ENCODE peak calls at places on chromosome 1, in ten cellular contexts. One of them, this sample, is unnamed.

GRCh38 chr1:61182049-61182448 is 99.7 kb downstream of the NFIA start:
- DNase-seq in lower lobe of right lung: no peak
- DNase-seq in right lobe of liver: no peak
- DNase-seq in thoracic aorta: no peak
- DNase-seq in heart left ventricle: no peak
- DNase-seq in AG09309: no peak
- DNase-seq in fibroblast of mammary gland: peak
- DNase-seq in HFF-Myc: peak
- DNase-seq in stomach: no peak
- DNase-seq in colonic mucosa: no peak
- DNase-seq in this sample: peak

GRCh38 chr1:204190212-204191211 is 5.8 kb downstream of the KISS1 start:
- DNase-seq in fibroblast of mammary gland: peak
- DNase-seq in colonic mucosa: peak
- DNase-seq in HFF-Myc: peak
- DNase-seq in AG09309: peak
- DNase-seq in heart left ventricle: no peak
- DNase-seq in right lobe of liver: peak
- DNase-seq in stomach: no peak
- DNase-seq in lower lobe of right lung: no peak
- DNase-seq in thoracic aorta: no peak
- DNase-seq in this sample: no peak

GRCh38 chr1:168488153-168488552 is 55.6 kb downstream of the XCL2 start:
- DNase-seq in thoracic aorta: no peak
- DNase-seq in colonic mucosa: no peak
- DNase-seq in AG09309: peak
- DNase-seq in fibroblast of mammary gland: peak
- DNase-seq in right lobe of liver: no peak
- DNase-seq in heart left ventricle: peak
- DNase-seq in lower lobe of right lung: no peak
- DNase-seq in stomach: peak
- DNase-seq in HFF-Myc: peak
- DNase-seq in this sample: no peak

GRCh38 chr1:4050998-4051397 is 150.9 kb upstream of the C1orf174 start:
- DNase-seq in AG09309: no peak
- DNase-seq in heart left ventricle: no peak
- DNase-seq in HFF-Myc: no peak
- DNase-seq in lower lobe of right lung: no peak
- DNase-seq in fibroblast of mammary gland: no peak
- DNase-seq in colonic mucosa: no peak
- DNase-seq in stomach: no peak
- DNase-seq in thoracic aorta: no peak
- DNase-seq in right lobe of liver: no peak
- DNase-seq in this sample: no peak

GRCh38 chr1:203369666-203370065 is 18.7 kb upstream of the FMOD start:
- DNase-seq in stomach: no peak
- DNase-seq in lower lobe of right lung: no peak
- DNase-seq in thoracic aorta: no peak
- DNase-seq in fibroblast of mammary gland: no peak
- DNase-seq in AG09309: no peak
- DNase-seq in colonic mucosa: no peak
- DNase-seq in right lobe of liver: no peak
- DNase-seq in HFF-Myc: no peak
- DNase-seq in heart left ventricle: no peak
- DNase-seq in this sample: no peak

GRCh38 chr1:17965515-17966100 is 142.0 kb upstream of the IGSF21 start:
- DNase-seq in right lobe of liver: no peak
- DNase-seq in fibroblast of mammary gland: no peak
- DNase-seq in AG09309: no peak
- DNase-seq in lower lobe of right lung: no peak
- DNase-seq in thoracic aorta: no peak
- DNase-seq in stomach: no peak
- DNase-seq in heart left ventricle: no peak
- DNase-seq in HFF-Myc: no peak
- DNase-seq in colonic mucosa: no peak
- DNase-seq in this sample: no peak

GRCh38 chr1:108893141-108893530 is 16.4 kb downstream of the GPSM2 start:
- DNase-seq in stomach: no peak
- DNase-seq in colonic mucosa: no peak
- DNase-seq in fibroblast of mammary gland: peak
- DNase-seq in lower lobe of right lung: no peak
- DNase-seq in thoracic aorta: no peak
- DNase-seq in AG09309: no peak
- DNase-seq in heart left ventricle: no peak
- DNase-seq in HFF-Myc: no peak
- DNase-seq in right lobe of liver: no peak
- DNase-seq in this sample: no peak

GRCh38 chr1:8947127-8947691 is 1.5 kb downstream of the CA6 start:
- DNase-seq in right lobe of liver: no peak
- DNase-seq in thoracic aorta: no peak
- DNase-seq in HFF-Myc: no peak
- DNase-seq in lower lobe of right lung: no peak
- DNase-seq in stomach: no peak
- DNase-seq in colonic mucosa: no peak
- DNase-seq in heart left ventricle: no peak
- DNase-seq in AG09309: no peak
- DNase-seq in fibroblast of mammary gland: no peak
- DNase-seq in this sample: no peak

GRCh38 chr1:155202198-155202597 is 5.5 kb downstream of the THBS3 start:
- DNase-seq in fibroblast of mammary gland: no peak
- DNase-seq in heart left ventricle: no peak
- DNase-seq in HFF-Myc: no peak
- DNase-seq in right lobe of liver: no peak
- DNase-seq in lower lobe of right lung: peak
- DNase-seq in AG09309: no peak
- DNase-seq in stomach: no peak
- DNase-seq in thoracic aorta: no peak
- DNase-seq in colonic mucosa: no peak
- DNase-seq in this sample: no peak

GRCh38 chr1:85650645-85651044 is 57.6 kb downstream of the ZNHIT6 start:
- DNase-seq in right lobe of liver: no peak
- DNase-seq in thoracic aorta: no peak
- DNase-seq in fibroblast of mammary gland: no peak
- DNase-seq in AG09309: no peak
- DNase-seq in HFF-Myc: no peak
- DNase-seq in lower lobe of right lung: no peak
- DNase-seq in colonic mucosa: no peak
- DNase-seq in heart left ventricle: no peak
- DNase-seq in stomach: no peak
- DNase-seq in this sample: no peak

GRCh38 chr1:235972316-235973090 is 92.4 kb downstream of the NID1 start:
- DNase-seq in colonic mucosa: no peak
- DNase-seq in fibroblast of mammary gland: peak
- DNase-seq in right lobe of liver: no peak
- DNase-seq in thoracic aorta: no peak
- DNase-seq in stomach: no peak
- DNase-seq in lower lobe of right lung: no peak
- DNase-seq in heart left ventricle: no peak
- DNase-seq in AG09309: no peak
- DNase-seq in HFF-Myc: no peak
- DNase-seq in this sample: no peak

GRCh38 chr1:46547481-46548383 is 3.7 kb downstream of the KNCN start:
- DNase-seq in thoracic aorta: no peak
- DNase-seq in colonic mucosa: no peak
- DNase-seq in heart left ventricle: no peak
- DNase-seq in right lobe of liver: peak
- DNase-seq in HFF-Myc: no peak
- DNase-seq in stomach: no peak
- DNase-seq in lower lobe of right lung: no peak
- DNase-seq in AG09309: no peak
- DNase-seq in fibroblast of mammary gland: peak
- DNase-seq in this sample: no peak

GRCh38 chr1:109804660-109805059 is 40.9 kb upstream of the EPS8L3 start:
- DNase-seq in fibroblast of mammary gland: no peak
- DNase-seq in stomach: no peak
- DNase-seq in heart left ventricle: no peak
- DNase-seq in colonic mucosa: no peak
- DNase-seq in HFF-Myc: no peak
- DNase-seq in lower lobe of right lung: no peak
- DNase-seq in thoracic aorta: no peak
- DNase-seq in right lobe of liver: no peak
- DNase-seq in AG09309: no peak
- DNase-seq in this sample: no peak

GRCh38 chr1:175197536-175197935 is 5.0 kb upstream of the KIAA0040 start:
- DNase-seq in right lobe of liver: no peak
- DNase-seq in lower lobe of right lung: no peak
- DNase-seq in fibroblast of mammary gland: no peak
- DNase-seq in AG09309: no peak
- DNase-seq in colonic mucosa: no peak
- DNase-seq in HFF-Myc: no peak
- DNase-seq in heart left ventricle: no peak
- DNase-seq in thoracic aorta: no peak
- DNase-seq in stomach: no peak
- DNase-seq in this sample: peak

GRCh38 chr1:226680653-226681052 is 58.4 kb downstream of the ITPKB start:
- DNase-seq in lower lobe of right lung: no peak
- DNase-seq in HFF-Myc: no peak
- DNase-seq in heart left ventricle: no peak
- DNase-seq in fibroblast of mammary gland: no peak
- DNase-seq in right lobe of liver: no peak
- DNase-seq in stomach: no peak
- DNase-seq in AG09309: no peak
- DNase-seq in thoracic aorta: no peak
- DNase-seq in colonic mucosa: no peak
- DNase-seq in this sample: no peak
- H3K4me3 ChIP-seq in lower lobe of right lung: peak
- H3K4me3 ChIP-seq in HFF-Myc: peak
- H3K4me3 ChIP-seq in heart left ventricle: peak
- H3K4me3 ChIP-seq in fibroblast of mammary gland: no peak
- H3K4me3 ChIP-seq in right lobe of liver: no peak
- H3K4me3 ChIP-seq in stomach: peak
- H3K4me3 ChIP-seq in AG09309: no peak
- H3K4me3 ChIP-seq in thoracic aorta: peak
- H3K4me3 ChIP-seq in colonic mucosa: no peak
- H3K4me3 ChIP-seq in this sample: no peak

GRCh38 chr1:11262171-11263049 is at the start of gene MTOR:
- DNase-seq in thoracic aorta: peak
- DNase-seq in fibroblast of mammary gland: peak
- DNase-seq in lower lobe of right lung: peak
- DNase-seq in HFF-Myc: peak
- DNase-seq in colonic mucosa: peak
- DNase-seq in heart left ventricle: peak
- DNase-seq in stomach: peak
- DNase-seq in AG09309: peak
- DNase-seq in right lobe of liver: peak
- DNase-seq in this sample: peak
- TF ChIP-seq CTCF in thoracic aorta: peak
- TF ChIP-seq CTCF in fibroblast of mammary gland: peak
- TF ChIP-seq CTCF in lower lobe of right lung: peak
- TF ChIP-seq CTCF in HFF-Myc: no peak
- TF ChIP-seq CTCF in colonic mucosa: no peak
- TF ChIP-seq CTCF in heart left ventricle: no peak
- TF ChIP-seq CTCF in stomach: no peak
- TF ChIP-seq CTCF in AG09309: peak
- TF ChIP-seq CTCF in right lobe of liver: no peak
- TF ChIP-seq CTCF in this sample: peak

GRCh38 chr1:228735871-228736586 is 750 bp downstream of the RHOU start:
- DNase-seq in AG09309: no peak
- DNase-seq in fibroblast of mammary gland: peak
- DNase-seq in colonic mucosa: peak
- DNase-seq in lower lobe of right lung: peak
- DNase-seq in HFF-Myc: no peak
- DNase-seq in stomach: peak
- DNase-seq in right lobe of liver: peak
- DNase-seq in thoracic aorta: no peak
- DNase-seq in heart left ventricle: peak
- DNase-seq in this sample: no peak

GRCh38 chr1:228734881-228735801 is at the start of gene RHOU:
- DNase-seq in colonic mucosa: peak
- DNase-seq in heart left ventricle: peak
- DNase-seq in stomach: peak
- DNase-seq in fibroblast of mammary gland: peak
- DNase-seq in AG09309: no peak
- DNase-seq in HFF-Myc: no peak
- DNase-seq in right lobe of liver: peak
- DNase-seq in thoracic aorta: no peak
- DNase-seq in lower lobe of right lung: peak
- DNase-seq in this sample: no peak

GRCh38 chr1:228737613-228738012 is 2.3 kb downstream of the RHOU start:
- DNase-seq in fibroblast of mammary gland: no peak
- DNase-seq in colonic mucosa: no peak
- DNase-seq in thoracic aorta: no peak
- DNase-seq in stomach: no peak
- DNase-seq in AG09309: no peak
- DNase-seq in heart left ventricle: no peak
- DNase-seq in right lobe of liver: no peak
- DNase-seq in HFF-Myc: no peak
- DNase-seq in lower lobe of right lung: no peak
- DNase-seq in this sample: no peak

GRCh38 chr1:228739826-228740225 is 4.5 kb downstream of the RHOU start:
- DNase-seq in lower lobe of right lung: no peak
- DNase-seq in thoracic aorta: no peak
- DNase-seq in AG09309: no peak
- DNase-seq in right lobe of liver: no peak
- DNase-seq in HFF-Myc: no peak
- DNase-seq in heart left ventricle: no peak
- DNase-seq in colonic mucosa: no peak
- DNase-seq in fibroblast of mammary gland: no peak
- DNase-seq in stomach: no peak
- DNase-seq in this sample: no peak

GRCh38 chr1:228736844-228737415 is 1.7 kb downstream of the RHOU start:
- DNase-seq in HFF-Myc: no peak
- DNase-seq in fibroblast of mammary gland: no peak
- DNase-seq in colonic mucosa: no peak
- DNase-seq in thoracic aorta: no peak
- DNase-seq in lower lobe of right lung: no peak
- DNase-seq in stomach: no peak
- DNase-seq in heart left ventricle: no peak
- DNase-seq in right lobe of liver: no peak
- DNase-seq in AG09309: no peak
- DNase-seq in this sample: no peak
- H3K4me3 ChIP-seq in HFF-Myc: no peak
- H3K4me3 ChIP-seq in fibroblast of mammary gland: no peak
- H3K4me3 ChIP-seq in colonic mucosa: peak
- H3K4me3 ChIP-seq in thoracic aorta: peak
- H3K4me3 ChIP-seq in lower lobe of right lung: peak
- H3K4me3 ChIP-seq in stomach: peak
- H3K4me3 ChIP-seq in heart left ventricle: peak
- H3K4me3 ChIP-seq in right lobe of liver: peak
- H3K4me3 ChIP-seq in AG09309: no peak
- H3K4me3 ChIP-seq in this sample: no peak

DNA sequence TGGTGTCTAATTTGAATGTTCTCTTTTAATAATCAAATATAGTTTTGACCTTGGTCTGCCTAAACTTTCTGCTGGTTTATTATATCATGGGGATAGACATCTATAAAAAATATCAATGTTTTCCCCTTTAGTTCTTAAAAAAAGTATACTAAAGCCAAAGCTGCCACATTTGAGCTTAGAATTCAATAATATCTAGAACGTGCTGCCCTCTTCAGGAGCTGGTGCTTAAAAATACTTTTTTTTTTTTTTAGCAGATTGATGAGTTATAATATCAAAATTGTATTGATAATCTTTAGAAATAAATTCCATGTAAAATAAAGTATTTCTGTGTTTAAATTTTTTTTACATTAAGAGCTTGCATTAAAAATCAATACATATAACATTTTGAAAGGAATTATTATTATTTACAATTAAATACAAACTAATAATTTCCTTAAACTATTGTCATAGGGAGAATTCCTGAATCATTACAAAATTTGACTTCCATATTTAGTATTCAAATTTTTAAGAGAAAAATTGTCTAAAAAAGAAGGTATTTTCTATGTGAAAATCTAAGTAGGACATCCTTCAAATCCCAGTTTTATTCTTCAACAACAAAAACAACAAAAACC is 40.1 kb upstream of the ADGRL2 start:
- DNase-seq in right lobe of liver: no peak
- DNase-seq in colonic mucosa: no peak
- DNase-seq in stomach: no peak
- DNase-seq in lower lobe of right lung: no peak
- DNase-seq in heart left ventricle: no peak
- DNase-seq in HFF-Myc: no peak
- DNase-seq in AG09309: peak
- DNase-seq in fibroblast of mammary gland: peak
- DNase-seq in thoracic aorta: no peak
- DNase-seq in this sample: no peak
- TF ChIP-seq CTCF in right lobe of liver: peak
- TF ChIP-seq CTCF in colonic mucosa: no peak
- TF ChIP-seq CTCF in stomach: peak
- TF ChIP-seq CTCF in lower lobe of right lung: peak
- TF ChIP-seq CTCF in heart left ventricle: peak
- TF ChIP-seq CTCF in HFF-Myc: peak
- TF ChIP-seq CTCF in AG09309: peak
- TF ChIP-seq CTCF in fibroblast of mammary gland: peak
- TF ChIP-seq CTCF in thoracic aorta: peak
- TF ChIP-seq CTCF in this sample: peak